ENCODE peak calls at places on chromosome 16, in four cellular contexts. One of them, this sample, is unnamed.

GRCh38 chr16:3444032-3444388 is 530 bp downstream of the NAA60 start:
- DNase-seq in G401: no peak
- DNase-seq in C1 segment of cervical spinal cord: no peak
- DNase-seq in right atrium auricular region: no peak
- DNase-seq in this sample: no peak

GRCh38 chr16:66135376-66135775 is 231.1 kb upstream of the CDH5 start:
- DNase-seq in G401: no peak
- DNase-seq in C1 segment of cervical spinal cord: no peak
- DNase-seq in right atrium auricular region: peak
- DNase-seq in this sample: no peak

GRCh38 chr16:56625140-56625942 is at the start of gene MT1E:
- DNase-seq in G401: peak
- DNase-seq in C1 segment of cervical spinal cord: peak
- DNase-seq in right atrium auricular region: peak
- DNase-seq in this sample: peak

GRCh38 chr16:63447121-63447520 is 1410.9 kb upstream of the CDH8 start:
- DNase-seq in G401: no peak
- DNase-seq in C1 segment of cervical spinal cord: no peak
- DNase-seq in right atrium auricular region: no peak
- DNase-seq in this sample: no peak

GRCh38 chr16:55540221-55540620 is 26.3 kb upstream of the CAPNS2 start:
- DNase-seq in G401: no peak
- DNase-seq in C1 segment of cervical spinal cord: no peak
- DNase-seq in right atrium auricular region: no peak
- DNase-seq in this sample: no peak

GRCh38 chr16:87461466-87461975 is 31.3 kb downstream of the ZCCHC14 start:
- DNase-seq in G401: peak
- DNase-seq in C1 segment of cervical spinal cord: no peak
- DNase-seq in right atrium auricular region: peak
- DNase-seq in this sample: no peak

GRCh38 chr16:72098936-72099335 is 5.3 kb downstream of the DHX38 start:
- DNase-seq in G401: no peak
- DNase-seq in C1 segment of cervical spinal cord: no peak
- DNase-seq in right atrium auricular region: no peak
- DNase-seq in this sample: no peak

GRCh38 chr16:74143171-74143570 is 153.4 kb upstream of the PSMD7 start:
- DNase-seq in G401: no peak
- DNase-seq in C1 segment of cervical spinal cord: no peak
- DNase-seq in right atrium auricular region: no peak
- DNase-seq in this sample: no peak

GRCh38 chr16:48049832-48050231 is 106.0 kb downstream of the ABCC12 start:
- DNase-seq in G401: no peak
- DNase-seq in C1 segment of cervical spinal cord: no peak
- DNase-seq in right atrium auricular region: no peak
- DNase-seq in this sample: no peak

GRCh38 chr16:87635541-87636049 is 33.3 kb downstream of the JPH3 start:
- DNase-seq in G401: peak
- DNase-seq in C1 segment of cervical spinal cord: peak
- DNase-seq in right atrium auricular region: no peak
- DNase-seq in this sample: peak

GRCh38 chr16:12471383-12471782 is 332.3 kb downstream of the CPPED1 start:
- DNase-seq in G401: no peak
- DNase-seq in C1 segment of cervical spinal cord: no peak
- DNase-seq in right atrium auricular region: no peak
- DNase-seq in this sample: no peak

GRCh38 chr16:7614022-7614795 is 281.6 kb downstream of the RBFOX1 start:
- DNase-seq in G401: no peak
- DNase-seq in C1 segment of cervical spinal cord: no peak
- DNase-seq in right atrium auricular region: no peak
- DNase-seq in this sample: no peak

GRCh38 chr16:68475071-68475470 is 26.8 kb upstream of the SMPD3 start:
- DNase-seq in G401: no peak
- DNase-seq in C1 segment of cervical spinal cord: no peak
- DNase-seq in right atrium auricular region: no peak
- DNase-seq in this sample: no peak

GRCh38 chr16:79422061-79422460 is 178.5 kb downstream of the MAF start:
- DNase-seq in G401: no peak
- DNase-seq in C1 segment of cervical spinal cord: no peak
- DNase-seq in right atrium auricular region: no peak
- DNase-seq in this sample: no peak

GRCh38 chr16:23557779-23558330 is 328 bp downstream of the UBFD1 start:
- DNase-seq in G401: peak
- DNase-seq in C1 segment of cervical spinal cord: no peak
- DNase-seq in right atrium auricular region: peak
- DNase-seq in this sample: no peak

GRCh38 chr16:54207837-54208236 is 78.8 kb downstream of the IRX3 start:
- DNase-seq in G401: no peak
- DNase-seq in C1 segment of cervical spinal cord: no peak
- DNase-seq in right atrium auricular region: no peak
- DNase-seq in this sample: no peak

GRCh38 chr16:4487955-4488481 is 11.8 kb downstream of the HMOX2 start:
- DNase-seq in G401: no peak
- DNase-seq in C1 segment of cervical spinal cord: no peak
- DNase-seq in right atrium auricular region: no peak
- DNase-seq in this sample: no peak

GRCh38 chr16:20610892-20611349 is 34.8 kb upstream of the ACSM2B start:
- DNase-seq in G401: no peak
- DNase-seq in C1 segment of cervical spinal cord: no peak
- DNase-seq in right atrium auricular region: no peak
- DNase-seq in this sample: no peak

GRCh38 chr16:83615553-83615952 is 192.2 kb upstream of the HSBP1 start:
- DNase-seq in G401: no peak
- DNase-seq in C1 segment of cervical spinal cord: no peak
- DNase-seq in right atrium auricular region: no peak
- DNase-seq in this sample: no peak

GRCh38 chr16:11329891-11330290 is 15.4 kb upstream of the RMI2 start:
- DNase-seq in G401: no peak
- DNase-seq in C1 segment of cervical spinal cord: no peak
- DNase-seq in right atrium auricular region: no peak
- DNase-seq in this sample: no peak

GRCh38 chr16:51753382-51753781 is 602.3 kb upstream of the SALL1 start:
- DNase-seq in G401: no peak
- DNase-seq in C1 segment of cervical spinal cord: no peak
- DNase-seq in right atrium auricular region: no peak
- DNase-seq in this sample: no peak

GRCh38 chr16:15639061-15639568 is 3.8 kb downstream of the MARF1 start:
- DNase-seq in G401: no peak
- DNase-seq in C1 segment of cervical spinal cord: no peak
- DNase-seq in right atrium auricular region: no peak
- DNase-seq in this sample: no peak

GRCh38 chr16:50674831-50675230 is 6.3 kb downstream of the SNX20 start:
- DNase-seq in G401: no peak
- DNase-seq in C1 segment of cervical spinal cord: no peak
- DNase-seq in right atrium auricular region: no peak
- DNase-seq in this sample: no peak

GRCh38 chr16:2821483-2822157 is 4.6 kb downstream of the PRSS21 start:
- DNase-seq in G401: no peak
- DNase-seq in C1 segment of cervical spinal cord: no peak
- DNase-seq in right atrium auricular region: no peak
- DNase-seq in this sample: no peak

GRCh38 chr16:84245933-84246678 is 6.3 kb upstream of the KCNG4 start:
- DNase-seq in G401: no peak
- DNase-seq in C1 segment of cervical spinal cord: no peak
- DNase-seq in right atrium auricular region: no peak
- DNase-seq in this sample: no peak

GRCh38 chr16:81174644-81175324 is 63.7 kb upstream of the BCO1 start:
- DNase-seq in G401: no peak
- DNase-seq in C1 segment of cervical spinal cord: no peak
- DNase-seq in right atrium auricular region: no peak
- DNase-seq in this sample: no peak

GRCh38 chr16:11354733-11355574 is 9.7 kb downstream of the RMI2 start:
- DNase-seq in G401: no peak
- DNase-seq in C1 segment of cervical spinal cord: no peak
- DNase-seq in right atrium auricular region: no peak
- DNase-seq in this sample: no peak

GRCh38 chr16:15858921-15859668 is 2.3 kb upstream of the MYH11 start:
- DNase-seq in G401: no peak
- DNase-seq in C1 segment of cervical spinal cord: no peak
- DNase-seq in right atrium auricular region: no peak
- DNase-seq in this sample: no peak

GRCh38 chr16:23466162-23466885 is 13.3 kb upstream of the COG7 start:
- DNase-seq in G401: no peak
- DNase-seq in C1 segment of cervical spinal cord: no peak
- DNase-seq in right atrium auricular region: no peak
- DNase-seq in this sample: no peak

GRCh38 chr16:57593021-57593420 is 35.4 kb upstream of the ADGRG1 start:
- DNase-seq in G401: no peak
- DNase-seq in C1 segment of cervical spinal cord: no peak
- DNase-seq in right atrium auricular region: no peak
- DNase-seq in this sample: no peak

GRCh38 chr16:85820604-85821372 is 21.3 kb downstream of the COX4I1 start:
- DNase-seq in G401: no peak
- DNase-seq in C1 segment of cervical spinal cord: no peak
- DNase-seq in right atrium auricular region: no peak
- DNase-seq in this sample: no peak

GRCh38 chr16:14497245-14498082 is 132.6 kb downstream of the PARN start:
- DNase-seq in G401: no peak
- DNase-seq in C1 segment of cervical spinal cord: no peak
- DNase-seq in right atrium auricular region: no peak
- DNase-seq in this sample: no peak

GRCh38 chr16:15988268-15989013 is 39.0 kb downstream of the ABCC1 start:
- DNase-seq in G401: no peak
- DNase-seq in C1 segment of cervical spinal cord: no peak
- DNase-seq in right atrium auricular region: no peak
- DNase-seq in this sample: no peak

GRCh38 chr16:985237-985636 is 3.7 kb downstream of the SOX8 start:
- DNase-seq in G401: no peak
- DNase-seq in C1 segment of cervical spinal cord: peak
- DNase-seq in right atrium auricular region: no peak
- DNase-seq in this sample: peak

GRCh38 chr16:23670137-23670776 is 8.4 kb upstream of the PLK1 start:
- DNase-seq in G401: no peak
- DNase-seq in C1 segment of cervical spinal cord: peak
- DNase-seq in right atrium auricular region: no peak
- DNase-seq in this sample: no peak

GRCh38 chr16:8936421-8936820 is 27.3 kb downstream of the USP7 start:
- DNase-seq in G401: peak
- DNase-seq in C1 segment of cervical spinal cord: no peak
- DNase-seq in right atrium auricular region: no peak
- DNase-seq in this sample: no peak

This sample was measured in hippocampal formation.